ENCODE peak calls at places on chromosomes 16 and 17, in eight cellular contexts. K is endothelial cell, C is activated T-cell treated with anti-CD3 and anti-CD28 coated beads for 1 hour, I is NCI-H524, T is SHP77, D is AG04450, N is RKO, Q is heart right ventricle. X is an unnamed sample.

GRCh38 chr17:7046127-7046724 is 2.3 kb upstream of the SLC16A11 start:
- DNase-seq in C (no peak), N (no peak), Q (no peak), I (peak; percentile 13), D (no peak), K (no peak), T (peak; percentile 10), X (no peak)

GRCh38 chr16:86389566-86390328 is 120.6 kb upstream of the FOXF1 start:
- DNase-seq in K (no peak), Q (no peak), T (no peak), I (no peak), D (no peak), N (no peak), C (no peak), X (no peak)

GRCh38 chr16:84884311-84885023 is 64.7 kb downstream of the CRISPLD2 start:
- DNase-seq in C (no peak), I (no peak), D (no peak), T (no peak), K (no peak), Q (peak; percentile 44), N (no peak), X (no peak)

GRCh38 chr16:31215287-31216115 is 1.4 kb downstream of the PYDC1 start:
- DNase-seq in N (peak; percentile 85), C (no peak), I (peak; percentile 80), T (no peak), K (peak; percentile 64), Q (peak; percentile 62), D (no peak), X (peak; percentile 89)

GRCh38 chr16:24810951-24811843 is 34.6 kb upstream of the SLC5A11 start:
- DNase-seq in Q (no peak), C (no peak), T (no peak), I (peak; percentile 8), K (no peak), D (no peak), N (peak; percentile 16), X (no peak)

GRCh38 chr17:78535285-78536197 is 41.7 kb downstream of the DNAH17 start:
- DNase-seq in I (no peak), Q (no peak), T (peak; percentile 94), N (no peak), D (no peak), C (no peak), K (no peak), X (no peak)

GRCh38 chr16:17723735-17724134 is 253.0 kb upstream of the XYLT1 start:
- DNase-seq in T (no peak), D (peak; percentile 3), K (no peak), C (no peak), I (no peak), Q (no peak), N (no peak), X (no peak)

GRCh38 chr17:55734128-55734781 is 11.6 kb upstream of the TMEM100 start:
- DNase-seq in D (no peak), K (no peak), Q (no peak), T (peak; percentile 7), C (no peak), I (peak; percentile 54), N (no peak), X (no peak)

GRCh38 chr16:20747030-20747816 is 5.6 kb upstream of the THUMPD1 start:
- DNase-seq in T (no peak), Q (no peak), D (no peak), K (no peak), C (no peak), I (no peak), N (no peak), X (no peak)

GRCh38 chr17:12510535-12510934 is 155.2 kb upstream of the MYOCD start:
- DNase-seq in D (peak; percentile 23), C (no peak), I (no peak), K (no peak), N (no peak), T (no peak), Q (no peak), X (no peak)

X was measured in psoas muscle.